ENCODE peak calls at places on chromosomes 12 and 14, in seven cellular contexts. V, P, F, I, C, W and M are unnamed samples.
A peak's percentile ranks its signal among the peaks of the same experiment; 100 is the strongest.

GRCh38 chr12:132282950-132283771 is 46.2 kb downstream of the GALNT9 start:
- DNase-seq in V (no peak), P (no peak), F (peak; percentile 59), W (no peak), C (no peak), I (no peak), M (no peak)

GRCh38 chr12:133264173-133264572 is 28.5 kb upstream of the ANHX start:
- DNase-seq in P (no peak), W (no peak), I (no peak), F (no peak), C (no peak), V (peak; percentile 71), M (no peak)

GRCh38 chr12:59999291-59999690 is 403.5 kb downstream of the SLC16A7 start:
- DNase-seq in C (no peak), F (no peak), V (no peak), P (no peak), I (no peak), W (no peak), M (no peak)

GRCh38 chr14:22558221-22558913 is 30.7 kb downstream of the DAD1 start:
- DNase-seq in C (no peak), V (no peak), F (peak; percentile 29), I (no peak), W (peak; percentile 33), P (no peak), M (no peak)

GRCh38 chr12:40378721-40379120 is 153.9 kb downstream of the LRRK2 start:
- DNase-seq in W (no peak), F (no peak), P (no peak), I (no peak), V (no peak), C (no peak), M (no peak)

GRCh38 chr12:108826115-108826806 is 31.1 kb downstream of the SSH1 start:
- DNase-seq in V (peak; percentile 87), P (peak; percentile 49), F (no peak), W (no peak), I (peak; percentile 95), C (no peak), M (peak; percentile 48)

GRCh38 chr12:88029093-88029665 is at the start of gene C12orf50:
- DNase-seq in F (no peak), V (no peak), I (no peak), P (no peak), C (no peak), W (no peak), M (no peak)

GRCh38 chr12:13347241-13348043 is 150.9 kb downstream of the EMP1 start:
- DNase-seq in W (no peak), I (peak; percentile 85), F (no peak), V (no peak), P (no peak), C (no peak), M (no peak)

GRCh38 chr12:124091835-124092234 is 118.8 kb downstream of the ZNF664 start:
- DNase-seq in P (no peak), F (no peak), W (no peak), C (no peak), V (no peak), I (no peak), M (no peak)